ENCODE peak calls at places on chromosome 10, in ten cellular contexts. Z is WERI-Rb-1; A is psoas muscle; O is thoracic aorta; G is CD4-positive, alpha-beta T cell; H is H9; D is left ventricle myocardium inferior; P is ovary; S is heart right ventricle; U is tibial nerve. X is an unnamed sample.

GRCh38 chr10:103969436-103969835 is 2.5 kb downstream of the SLK start:
- DNase-seq in Z (no peak), H (no peak), U (no peak), O (no peak), G (no peak), D (no peak), A (no peak), P (no peak), S (no peak), X (no peak)

GRCh38 chr10:113078282-113078907 is 128.3 kb downstream of the TCF7L2 start:
- DNase-seq in G (no peak), S (no peak), P (no peak), U (no peak), O (no peak), D (no peak), A (no peak), Z (no peak), H (no peak), X (no peak)

GRCh38 chr10:7092603-7093002 is 318.2 kb downstream of the SFMBT2 start:
- DNase-seq in G (no peak), A (no peak), D (no peak), O (no peak), U (no peak), Z (no peak), S (no peak), H (no peak), P (no peak), X (no peak)

GRCh38 chr10:72263613-72264241 is 10.0 kb upstream of the DDIT4 start:
- DNase-seq in H (no peak), U (no peak), P (no peak), O (no peak), G (no peak), A (no peak), Z (no peak), D (no peak), S (no peak), X (no peak)

GRCh38 chr10:129963831-129964501 is at the start of gene EBF3:
- DNase-seq in P (peak; percentile 66), H (peak; percentile 86), U (peak; percentile 85), A (peak; percentile 91), D (peak; percentile 90), Z (peak; percentile 64), G (no peak), O (no peak), S (peak; percentile 91), X (peak; percentile 74)

GRCh38 chr10:107383357-107383756 is 218.9 kb upstream of the SORCS1 start:
- DNase-seq in H (no peak), A (no peak), G (no peak), O (no peak), S (no peak), Z (no peak), D (no peak), P (no peak), U (no peak), X (no peak)

GRCh38 chr10:32981760-32982159 is 23.7 kb upstream of the ITGB1 start:
- DNase-seq in S (peak; percentile 55), U (no peak), G (no peak), O (no peak), A (no peak), H (no peak), P (peak; percentile 29), Z (no peak), D (peak; percentile 39), X (peak; percentile 78)

GRCh38 chr10:102752934-102753664 is 9.4 kb downstream of the WBP1L start:
- DNase-seq in D (no peak), H (peak; percentile 49), U (no peak), A (no peak), O (no peak), Z (peak; percentile 50), S (no peak), P (peak; percentile 47), G (no peak), X (peak; percentile 61)

GRCh38 chr10:11104772-11105675 is 87.4 kb downstream of the CELF2 start:
- DNase-seq in P (no peak), A (no peak), U (no peak), Z (no peak), H (no peak), G (no peak), S (no peak), O (no peak), D (no peak), X (no peak)

GRCh38 chr10:59674211-59674836 is 35.3 kb downstream of the SLC16A9 start:
- DNase-seq in Z (no peak), O (no peak), P (no peak), A (no peak), D (no peak), U (no peak), H (no peak), G (no peak), S (no peak), X (no peak)

GRCh38 chr10:82866424-82867020 is 991.5 kb downstream of the NRG3 start:
- DNase-seq in P (no peak), O (no peak), U (no peak), G (no peak), H (no peak), S (no peak), Z (no peak), D (no peak), A (no peak), X (no peak)

GRCh38 chr10:121426307-121426706 is 171.9 kb downstream of the FGFR2 start:
- DNase-seq in S (no peak), P (no peak), A (no peak), D (no peak), O (no peak), Z (no peak), H (peak; percentile 52), G (no peak), U (no peak), X (no peak)

GRCh38 chr10:20596911-20597310 is 300.2 kb downstream of the NEBL start:
- DNase-seq in D (no peak), P (no peak), A (no peak), O (no peak), Z (no peak), H (no peak), U (no peak), S (no peak), G (no peak), X (no peak)

GRCh38 chr10:131512852-131513251 is 201.3 kb upstream of the TCERG1L start:
- DNase-seq in G (no peak), U (no peak), S (no peak), D (no peak), Z (no peak), O (no peak), P (no peak), H (no peak), A (no peak), X (no peak)

GRCh38 chr10:131516285-131516684 is 204.8 kb upstream of the TCERG1L start:
- DNase-seq in P (no peak), U (no peak), S (no peak), G (no peak), D (no peak), A (no peak), Z (no peak), O (no peak), H (no peak), X (no peak)

GRCh38 chr10:131513445-131513844 is 201.9 kb upstream of the TCERG1L start:
- DNase-seq in H (no peak), Z (no peak), A (no peak), P (no peak), U (no peak), G (no peak), S (no peak), D (no peak), O (no peak), X (no peak)

GRCh38 chr10:131514454-131514853 is 202.9 kb upstream of the TCERG1L start:
- DNase-seq in H (no peak), O (no peak), D (no peak), Z (peak; percentile 77), P (no peak), S (no peak), G (no peak), A (no peak), U (no peak), X (no peak)

DNA sequence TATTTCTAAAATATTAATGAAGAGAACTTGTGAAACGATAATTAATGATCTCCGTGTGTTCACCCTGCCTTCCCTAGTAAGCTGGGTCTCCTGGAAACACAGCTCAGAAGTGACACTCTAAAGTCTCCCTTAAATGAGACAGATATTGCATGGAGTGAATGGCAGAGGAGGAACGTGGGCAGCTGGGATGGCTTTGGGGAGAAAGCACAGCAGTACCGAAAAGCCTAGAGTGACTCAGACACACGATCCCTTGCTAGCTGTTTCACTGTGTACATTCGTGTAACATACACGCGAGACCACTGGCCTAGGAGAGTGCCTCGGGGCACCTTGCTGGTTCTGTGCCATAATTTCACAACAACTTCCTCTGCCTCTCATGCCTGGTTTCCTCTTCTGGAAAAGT is 199.9 kb upstream of the TCERG1L start:
- DNase-seq in S (no peak), P (no peak), D (no peak), A (no peak), H (no peak), Z (no peak), O (no peak), G (no peak), U (no peak), X (no peak)
- H3K9me3 ChIP-seq in S (no peaks in the 10 kb centered on the region), P (no peaks in the 10 kb centered on the region), D (peaks cover 25% of the 10 kb centered on the region), A (no peaks in the 10 kb centered on the region), H (peaks cover 21% of the 10 kb centered on the region), Z (peaks cover 10% of the 10 kb centered on the region), O (no peaks in the 10 kb centered on the region), G (peaks cover 3% of the 10 kb centered on the region), U (peaks cover 2% of the 10 kb centered on the region), X (peaks cover 14% of the 10 kb centered on the region)

DNA sequence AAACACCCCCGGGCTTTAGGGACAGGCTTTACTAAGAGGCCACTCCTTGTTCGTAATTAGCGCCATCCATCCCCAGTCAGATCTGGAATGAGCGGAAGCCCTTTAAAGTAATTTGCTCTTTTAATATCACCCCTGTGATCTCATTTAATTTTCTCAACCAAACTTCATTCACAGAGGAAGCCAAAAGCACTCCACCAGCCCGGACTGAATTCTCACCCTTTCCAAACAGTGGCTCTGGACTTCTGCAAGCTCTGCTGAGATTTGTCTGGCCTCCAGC is 43.1 kb downstream of the UNC5B start:
- DNase-seq in O (no peak), H (no peak), P (no peak), A (no peak), U (no peak), G (no peak), Z (no peak), D (no peak), S (no peak), X (no peak)
- H3K27ac ChIP-seq in O (no peak overlapping the region), H (no peak overlapping the region), P (no peak overlapping the region), A (peak overlapping the region; percentile 23), U (no peak overlapping the region), G (no peak overlapping the region), Z (no peak overlapping the region), D (peak overlapping the region; percentile 59), S (peak overlapping the region; percentile 8), X (no peak overlapping the region)

GRCh38 chr10:42304341-42304740 is 334.0 kb downstream of the ZNF33B start:
- DNase-seq in G (no peak), P (no peak), S (no peak), A (no peak), O (no peak), D (no peak), H (no peak), U (no peak), Z (no peak), X (no peak)
- H3K9me3 ChIP-seq in G (peaks cover 68% of the 10 kb centered on the region), P (peaks cover 21% of the 10 kb centered on the region), S (peaks cover 90% of the 10 kb centered on the region), A (peaks cover 62% of the 10 kb centered on the region), O (peaks cover 59% of the 10 kb centered on the region), D (peaks cover 98% of the 10 kb centered on the region), H (peaks cover 100% of the 10 kb centered on the region), U (peaks cover 38% of the 10 kb centered on the region), Z (peaks cover 36% of the 10 kb centered on the region), X (peaks cover 98% of the 10 kb centered on the region)

DNA sequence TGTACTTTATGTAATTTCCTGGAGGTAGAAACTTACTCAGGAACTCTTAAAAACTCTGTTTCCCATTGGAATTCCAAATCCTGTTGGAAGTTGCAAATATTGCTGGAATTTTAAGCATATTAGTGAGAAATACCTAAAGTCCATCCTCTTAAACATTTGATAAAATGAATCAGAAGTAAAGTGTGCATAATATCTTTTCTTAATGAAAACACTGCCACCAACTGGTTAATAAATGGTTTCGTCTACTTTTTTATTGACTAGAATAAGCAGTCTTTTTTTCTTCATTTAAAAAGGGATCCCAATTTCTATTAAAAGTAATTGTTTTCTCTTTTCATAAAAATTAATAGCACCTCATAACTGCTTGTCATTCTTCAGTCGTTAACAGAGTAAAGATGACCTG is 28.3 kb downstream of the NPS start:
- DNase-seq in H (no peak), A (no peak), Z (no peak), S (no peak), D (no peak), P (no peak), O (no peak), G (no peak), U (no peak), X (no peak)
- H3K27ac ChIP-seq in H (no peak overlapping the region), A (no peak overlapping the region), Z (peak overlapping the region; percentile 54), S (no peak overlapping the region), D (peak overlapping the region; percentile 18), P (no peak overlapping the region), O (no peak overlapping the region), G (no peak overlapping the region), U (no peak overlapping the region), X (no peak overlapping the region)

X was measured in spleen.